ENCODE peak calls at places on chromosome 2, in six cellular contexts. One of them, this sample, is unnamed.

GRCh38 chr2:15747172-15747550 is 155.5 kb downstream of the DDX1 start:
- DNase-seq in neural crest cell: no peak
- DNase-seq in sigmoid colon: no peak
- DNase-seq in brain microvascular endothelial cell: no peak
- DNase-seq in mesothelial cell of epicardium: peak; percentile 39
- DNase-seq in PC-9: no peak
- DNase-seq in this sample: no peak

GRCh38 chr2:16073471-16073870 is 133.1 kb downstream of the MYCN start:
- DNase-seq in neural crest cell: no peak
- DNase-seq in sigmoid colon: no peak
- DNase-seq in brain microvascular endothelial cell: no peak
- DNase-seq in mesothelial cell of epicardium: no peak
- DNase-seq in PC-9: no peak
- DNase-seq in this sample: no peak

GRCh38 chr2:233414777-233415570 is 60.7 kb downstream of the DGKD start:
- DNase-seq in neural crest cell: no peak
- DNase-seq in sigmoid colon: no peak
- DNase-seq in brain microvascular endothelial cell: no peak
- DNase-seq in mesothelial cell of epicardium: no peak
- DNase-seq in PC-9: peak; percentile 83
- DNase-seq in this sample: no peak

GRCh38 chr2:204669386-204669785 is 124.1 kb downstream of the PARD3B start:
- DNase-seq in neural crest cell: no peak
- DNase-seq in sigmoid colon: no peak
- DNase-seq in brain microvascular endothelial cell: no peak
- DNase-seq in mesothelial cell of epicardium: no peak
- DNase-seq in PC-9: no peak
- DNase-seq in this sample: no peak

GRCh38 chr2:28490558-28490957 is 5.3 kb upstream of the PLB1 start:
- DNase-seq in neural crest cell: no peak
- DNase-seq in sigmoid colon: no peak
- DNase-seq in brain microvascular endothelial cell: no peak
- DNase-seq in mesothelial cell of epicardium: no peak
- DNase-seq in PC-9: no peak
- DNase-seq in this sample: no peak

GRCh38 chr2:28088970-28089369 is 198.4 kb downstream of the BABAM2 start:
- DNase-seq in neural crest cell: no peak
- DNase-seq in sigmoid colon: no peak
- DNase-seq in brain microvascular endothelial cell: peak; percentile 44
- DNase-seq in mesothelial cell of epicardium: no peak
- DNase-seq in PC-9: no peak
- DNase-seq in this sample: no peak

GRCh38 chr2:63801455-63801854 is 40.2 kb upstream of the UGP2 start:
- DNase-seq in neural crest cell: no peak
- DNase-seq in sigmoid colon: no peak
- DNase-seq in brain microvascular endothelial cell: no peak
- DNase-seq in mesothelial cell of epicardium: no peak
- DNase-seq in PC-9: no peak
- DNase-seq in this sample: no peak

GRCh38 chr2:101124684-101125366 is 26.4 kb downstream of the TBC1D8 start:
- DNase-seq in neural crest cell: no peak
- DNase-seq in sigmoid colon: peak; percentile 85
- DNase-seq in brain microvascular endothelial cell: peak; percentile 76
- DNase-seq in mesothelial cell of epicardium: no peak
- DNase-seq in PC-9: peak; percentile 95
- DNase-seq in this sample: peak; percentile 52

GRCh38 chr2:106990307-106990706 is 104.3 kb upstream of the ST6GAL2 start:
- DNase-seq in neural crest cell: no peak
- DNase-seq in sigmoid colon: no peak
- DNase-seq in brain microvascular endothelial cell: peak; percentile 98
- DNase-seq in mesothelial cell of epicardium: no peak
- DNase-seq in PC-9: no peak
- DNase-seq in this sample: no peak

GRCh38 chr2:140565756-140566155 is 1565.1 kb downstream of the LRP1B start:
- DNase-seq in neural crest cell: no peak
- DNase-seq in sigmoid colon: no peak
- DNase-seq in brain microvascular endothelial cell: no peak
- DNase-seq in mesothelial cell of epicardium: no peak
- DNase-seq in PC-9: no peak
- DNase-seq in this sample: no peak
- TF ChIP-seq CTCF in neural crest cell: no peak
- TF ChIP-seq CTCF in sigmoid colon: no peak
- TF ChIP-seq CTCF in brain microvascular endothelial cell: peak; percentile 2
- TF ChIP-seq CTCF in mesothelial cell of epicardium: no peak
- TF ChIP-seq CTCF in PC-9: no peak
- TF ChIP-seq CTCF in this sample: no peak

DNA sequence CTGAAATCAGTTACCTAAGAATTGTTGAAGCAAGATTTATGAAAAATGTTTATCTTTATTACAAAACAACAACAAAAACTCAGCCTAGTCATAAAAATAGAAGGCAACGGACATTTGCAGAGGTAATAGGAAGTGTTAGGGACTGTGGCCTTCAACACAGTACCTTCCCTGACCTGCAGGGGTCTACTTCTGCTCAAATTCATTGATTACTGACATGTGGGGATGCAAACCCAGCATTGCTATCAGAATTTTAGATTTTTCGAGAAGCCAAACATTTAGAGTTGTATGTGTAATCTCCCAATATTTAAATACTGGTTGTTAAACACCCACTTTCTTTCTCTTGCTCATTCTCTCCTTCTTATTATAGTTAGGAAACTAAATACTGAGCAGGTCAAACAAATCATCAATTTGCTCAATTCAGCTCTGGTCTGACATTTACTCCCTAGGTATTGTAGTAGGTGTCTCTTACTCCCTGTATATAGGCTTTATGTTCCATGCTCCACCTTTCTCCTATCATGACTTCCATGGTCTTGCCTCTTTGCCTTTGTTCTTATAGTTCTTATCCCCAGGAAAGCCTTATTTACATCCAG is 198.5 kb downstream of the UBE2E3 start:
- DNase-seq in neural crest cell: peak; percentile 8
- DNase-seq in sigmoid colon: no peak
- DNase-seq in brain microvascular endothelial cell: no peak
- DNase-seq in mesothelial cell of epicardium: no peak
- DNase-seq in PC-9: no peak
- DNase-seq in this sample: no peak
- TF ChIP-seq CTCF in neural crest cell: peak; percentile 55
- TF ChIP-seq CTCF in sigmoid colon: no peak
- TF ChIP-seq CTCF in brain microvascular endothelial cell: peak; percentile 59
- TF ChIP-seq CTCF in mesothelial cell of epicardium: no peak
- TF ChIP-seq CTCF in PC-9: peak; percentile 69
- TF ChIP-seq CTCF in this sample: no peak

GRCh38 chr2:167842047-167842446 is 405.3 kb downstream of the STK39 start:
- DNase-seq in neural crest cell: no peak
- DNase-seq in sigmoid colon: no peak
- DNase-seq in brain microvascular endothelial cell: no peak
- DNase-seq in mesothelial cell of epicardium: no peak
- DNase-seq in PC-9: no peak
- DNase-seq in this sample: no peak

GRCh38 chr2:167843203-167843602 is 404.2 kb downstream of the STK39 start:
- DNase-seq in neural crest cell: no peak
- DNase-seq in sigmoid colon: no peak
- DNase-seq in brain microvascular endothelial cell: no peak
- DNase-seq in mesothelial cell of epicardium: no peak
- DNase-seq in PC-9: no peak
- DNase-seq in this sample: no peak

GRCh38 chr2:167843657-167844056 is 403.7 kb downstream of the STK39 start:
- DNase-seq in neural crest cell: no peak
- DNase-seq in sigmoid colon: no peak
- DNase-seq in brain microvascular endothelial cell: no peak
- DNase-seq in mesothelial cell of epicardium: no peak
- DNase-seq in PC-9: no peak
- DNase-seq in this sample: no peak

GRCh38 chr2:167844714-167845530 is 402.5 kb downstream of the STK39 start:
- DNase-seq in neural crest cell: no peak
- DNase-seq in sigmoid colon: no peak
- DNase-seq in brain microvascular endothelial cell: no peak
- DNase-seq in mesothelial cell of epicardium: no peak
- DNase-seq in PC-9: peak; percentile 20
- DNase-seq in this sample: no peak
- TF ChIP-seq CTCF in neural crest cell: peak; percentile 24
- TF ChIP-seq CTCF in sigmoid colon: no peak
- TF ChIP-seq CTCF in brain microvascular endothelial cell: no peak
- TF ChIP-seq CTCF in mesothelial cell of epicardium: no peak
- TF ChIP-seq CTCF in PC-9: no peak
- TF ChIP-seq CTCF in this sample: no peak

GRCh38 chr2:169709970-169710369 is 15.7 kb downstream of the PHOSPHO2 start:
- DNase-seq in neural crest cell: no peak
- DNase-seq in sigmoid colon: no peak
- DNase-seq in brain microvascular endothelial cell: no peak
- DNase-seq in mesothelial cell of epicardium: no peak
- DNase-seq in PC-9: no peak
- DNase-seq in this sample: no peak
- TF ChIP-seq CTCF in neural crest cell: no peak
- TF ChIP-seq CTCF in sigmoid colon: no peak
- TF ChIP-seq CTCF in brain microvascular endothelial cell: no peak
- TF ChIP-seq CTCF in mesothelial cell of epicardium: no peak
- TF ChIP-seq CTCF in PC-9: no peak
- TF ChIP-seq CTCF in this sample: no peak

GRCh38 chr2:217858519-217859466 is 144.0 kb downstream of the TNS1 start:
- DNase-seq in neural crest cell: peak; percentile 44
- DNase-seq in sigmoid colon: peak; percentile 94
- DNase-seq in brain microvascular endothelial cell: peak; percentile 96
- DNase-seq in mesothelial cell of epicardium: peak; percentile 63
- DNase-seq in PC-9: peak; percentile 18
- DNase-seq in this sample: no peak

GRCh38 chr2:217856871-217857270 is 145.9 kb downstream of the TNS1 start:
- DNase-seq in neural crest cell: no peak
- DNase-seq in sigmoid colon: peak; percentile 70
- DNase-seq in brain microvascular endothelial cell: no peak
- DNase-seq in mesothelial cell of epicardium: no peak
- DNase-seq in PC-9: no peak
- DNase-seq in this sample: no peak

GRCh38 chr2:217861334-217861877 is 141.4 kb downstream of the TNS1 start:
- DNase-seq in neural crest cell: no peak
- DNase-seq in sigmoid colon: no peak
- DNase-seq in brain microvascular endothelial cell: no peak
- DNase-seq in mesothelial cell of epicardium: no peak
- DNase-seq in PC-9: no peak
- DNase-seq in this sample: no peak

GRCh38 chr2:217857624-217858506 is 144.9 kb downstream of the TNS1 start:
- DNase-seq in neural crest cell: no peak
- DNase-seq in sigmoid colon: peak; percentile 91
- DNase-seq in brain microvascular endothelial cell: no peak
- DNase-seq in mesothelial cell of epicardium: no peak
- DNase-seq in PC-9: no peak
- DNase-seq in this sample: no peak

DNA sequence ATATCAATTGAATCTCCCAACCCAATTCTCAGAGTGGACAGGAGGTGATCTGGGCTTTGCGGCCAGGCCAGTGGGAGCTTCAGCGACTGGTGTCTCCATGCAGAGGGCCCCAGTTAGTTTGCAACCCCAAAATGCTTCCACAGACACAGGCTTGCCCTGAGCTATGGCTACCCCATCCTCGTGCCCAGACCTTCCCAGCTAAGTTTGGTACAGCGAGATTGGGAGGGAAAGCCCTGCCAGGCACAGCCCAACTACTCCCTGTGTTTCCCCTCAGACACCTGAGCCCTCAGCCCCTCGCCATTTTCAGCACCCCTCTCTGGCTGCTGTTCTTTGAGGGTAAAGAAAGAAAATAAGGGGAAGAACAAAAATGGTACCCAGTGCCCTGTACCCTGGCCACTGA is 142.9 kb downstream of the TNS1 start:
- DNase-seq in neural crest cell: no peak
- DNase-seq in sigmoid colon: peak; percentile 66
- DNase-seq in brain microvascular endothelial cell: no peak
- DNase-seq in mesothelial cell of epicardium: no peak
- DNase-seq in PC-9: no peak
- DNase-seq in this sample: no peak
- TF ChIP-seq CTCF in neural crest cell: no peak
- TF ChIP-seq CTCF in sigmoid colon: no peak
- TF ChIP-seq CTCF in brain microvascular endothelial cell: no peak
- TF ChIP-seq CTCF in mesothelial cell of epicardium: no peak
- TF ChIP-seq CTCF in PC-9: no peak
- TF ChIP-seq CTCF in this sample: no peak

This sample was measured in omental fat pad.